ENCODE peak calls at places on chromosomes 12 and 14, in four cellular contexts. X, R, H and G are unnamed samples.

GRCh38 chr12:15883536-15883935 is 1.3 kb downstream of the STRAP start:
- DNase-seq in R (no peak), H (no peak), X (no peak), G (peak; percentile 20)

GRCh38 chr14:55221186-55221585 is 29.8 kb upstream of the DLGAP5 start:
- DNase-seq in X (no peak), R (no peak), H (no peak), G (peak; percentile 78)

GRCh38 chr12:121176826-121177529 is 33.0 kb upstream of the P2RX4 start:
- DNase-seq in X (no peak), R (no peak), H (no peak), G (no peak)

GRCh38 chr12:98909749-98910148 is 264.7 kb downstream of the APAF1 start:
- DNase-seq in H (no peak), R (peak; percentile 33), X (no peak), G (no peak)

GRCh38 chr14:39755269-39755878 is 323.1 kb upstream of the FBXO33 start:
- DNase-seq in X (no peak), H (no peak), R (no peak), G (no peak)

GRCh38 chr14:92733007-92733406 is 15.4 kb downstream of the LGMN start:
- DNase-seq in R (no peak), X (peak; percentile 42), H (no peak), G (no peak)

GRCh38 chr12:12705833-12706520 is 10.0 kb upstream of the GPR19 start:
- DNase-seq in R (no peak), H (no peak), X (no peak), G (no peak)

GRCh38 chr12:53325539-53326061 is 4.2 kb upstream of the AAAS start:
- DNase-seq in R (no peak), X (no peak), H (no peak), G (no peak)

GRCh38 chr12:59803735-59804134 is 207.9 kb downstream of the SLC16A7 start:
- DNase-seq in X (no peak), R (no peak), H (no peak), G (peak; percentile 40)

GRCh38 chr12:119397540-119397939 is 63.0 kb downstream of the CCDC60 start:
- DNase-seq in H (no peak), X (no peak), R (no peak), G (no peak)

GRCh38 chr12:78719721-78720120 is 144.9 kb upstream of the SYT1 start:
- DNase-seq in R (no peak), H (no peak), X (no peak), G (no peak)

GRCh38 chr12:87304406-87304805 is 724.8 kb downstream of the C12orf50 start:
- DNase-seq in R (no peak), X (no peak), H (no peak), G (no peak)

GRCh38 chr14:61051046-61051445 is 70.0 kb downstream of the SLC38A6 start:
- DNase-seq in R (no peak), H (no peak), X (peak; percentile 1), G (peak; percentile 10)

GRCh38 chr14:60097974-60098373 is 6.3 kb downstream of the PCNX4 start:
- DNase-seq in H (no peak), R (no peak), X (peak; percentile 58), G (no peak)

GRCh38 chr12:121793501-121793835 is at the start of gene RHOF:
- DNase-seq in H (no peak), X (no peak), R (no peak), G (no peak)

GRCh38 chr12:124399622-124400021 is 104.7 kb downstream of the RFLNA start:
- DNase-seq in X (peak; percentile 53), R (no peak), H (no peak), G (no peak)

GRCh38 chr14:100662850-100663527 is 63.7 kb upstream of the DLK1 start:
- DNase-seq in R (no peak), H (no peak), X (peak; percentile 85), G (peak; percentile 61)

GRCh38 chr12:9347328-9348127 is 139.3 kb upstream of the PZP start:
- DNase-seq in H (no peak), X (no peak), R (no peak), G (peak; percentile 13)

GRCh38 chr12:10701226-10701681 is 21.9 kb downstream of the YBX3 start:
- DNase-seq in X (no peak), H (no peak), R (no peak), G (no peak)

GRCh38 chr12:56631790-56632700 is 1.9 kb upstream of the BAZ2A start:
- DNase-seq in H (no peak), X (peak; percentile 85), R (no peak), G (peak; percentile 30)

GRCh38 chr14:104977008-104977680 is 1.0 kb downstream of the AHNAK2 start:
- DNase-seq in X (no peak), R (no peak), H (no peak), G (no peak)

GRCh38 chr14:102899516-102899900 is 23.0 kb upstream of the AMN start:
- DNase-seq in R (no peak), H (no peak), X (no peak), G (no peak)

GRCh38 chr14:99132821-99133562 is 139.0 kb downstream of the BCL11B start:
- DNase-seq in H (no peak), R (no peak), X (no peak), G (no peak)

GRCh38 chr12:116561181-116561821 is 2.1 kb downstream of the MAP1LC3B2 start:
- DNase-seq in R (no peak), H (no peak), X (peak; percentile 87), G (no peak)

GRCh38 chr12:13563743-13564125 is 367.2 kb downstream of the EMP1 start:
- DNase-seq in X (no peak), R (no peak), H (no peak), G (no peak)

GRCh38 chr12:89863332-89863938 is 154.8 kb upstream of the ATP2B1 start:
- DNase-seq in H (peak; percentile 72), X (no peak), R (no peak), G (no peak)

GRCh38 chr12:107079172-107080011 is 14.0 kb downstream of the CRY1 start:
- DNase-seq in R (no peak), H (no peak), X (peak; percentile 49), G (peak; percentile 61)

GRCh38 chr14:103846569-103847438 is 571 bp downstream of the PPP1R13B start:
- DNase-seq in R (no peak), H (no peak), X (peak; percentile 12), G (no peak)

GRCh38 chr12:65892905-65893304 is 68.6 kb downstream of the HMGA2 start:
- DNase-seq in R (no peak), X (no peak), H (no peak), G (peak; percentile 87)

GRCh38 chr12:58443273-58443980 is 476.9 kb downstream of the LRIG3 start:
- DNase-seq in H (no peak), R (no peak), X (no peak), G (peak; percentile 13)

GRCh38 chr12:3243376-3244084 is 166.4 kb downstream of the TSPAN9 start:
- DNase-seq in R (no peak), X (no peak), H (no peak), G (no peak)
- TF ChIP-seq RAD21 in R (no peak), X (no peak), H (no peak), G (no peak)

GRCh38 chr12:111434680-111435338 is 29.1 kb downstream of the SH2B3 start:
- DNase-seq in R (no peak), H (peak; percentile 84), X (no peak), G (peak; percentile 62)
- TF ChIP-seq CHD1 in R (no peak), H (no peak), X (no peak), G (no peak)

GRCh38 chr12:63816031-63816430 is 28.5 kb upstream of the SRGAP1 start:
- DNase-seq in H (no peak), X (no peak), R (no peak), G (no peak)

GRCh38 chr12:63811334-63811733 is 31.6 kb downstream of the RXYLT1 start:
- DNase-seq in H (no peak), R (no peak), X (no peak), G (no peak)

GRCh38 chr12:63814146-63814774 is 30.2 kb upstream of the SRGAP1 start:
- DNase-seq in H (no peak), R (no peak), X (no peak), G (no peak)

GRCh38 chr12:63811755-63812154 is 32.0 kb downstream of the RXYLT1 start:
- DNase-seq in H (no peak), R (no peak), X (no peak), G (no peak)

DNA sequence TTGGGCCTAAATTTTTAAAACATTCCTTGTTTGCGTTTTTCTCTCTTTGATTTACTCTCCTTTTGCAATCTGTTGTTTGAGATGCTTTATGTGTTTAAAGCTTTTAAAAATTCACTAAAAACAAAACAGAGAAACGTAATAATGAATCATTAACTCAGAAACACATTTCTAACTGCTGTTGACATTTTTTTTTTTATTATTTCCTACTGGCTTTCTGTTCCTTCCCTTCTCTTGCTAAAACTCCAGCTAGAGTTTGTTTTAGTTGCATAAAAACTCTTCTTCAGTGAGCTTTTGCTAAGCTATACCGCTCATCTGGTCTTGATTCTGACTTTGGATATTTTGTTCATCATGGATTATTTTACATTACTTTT is 29.0 kb upstream of the SRGAP1 start:
- DNase-seq in X (no peak), H (no peak), R (no peak), G (no peak)
- TF ChIP-seq RAD21 in X (no peak), H (no peak), R (no peak), G (no peak)

GRCh38 chr12:50072198-50072907 is 12.8 kb upstream of the SMARCD1 start:
- DNase-seq in X (peak; percentile 67), H (no peak), R (no peak), G (no peak)
- TF ChIP-seq CHD1 in X (no peak), H (no peak), R (no peak), G (no peak)

GRCh38 chr12:219891-220352 is 6.0 kb upstream of the SLC6A12 start:
- DNase-seq in H (no peak), X (peak; percentile 68), R (peak; percentile 72), G (peak; percentile 35)
- TF ChIP-seq RAD21 in H (peak; percentile 57), X (peak; percentile 83), R (peak; percentile 90), G (peak; percentile 70)

DNA sequence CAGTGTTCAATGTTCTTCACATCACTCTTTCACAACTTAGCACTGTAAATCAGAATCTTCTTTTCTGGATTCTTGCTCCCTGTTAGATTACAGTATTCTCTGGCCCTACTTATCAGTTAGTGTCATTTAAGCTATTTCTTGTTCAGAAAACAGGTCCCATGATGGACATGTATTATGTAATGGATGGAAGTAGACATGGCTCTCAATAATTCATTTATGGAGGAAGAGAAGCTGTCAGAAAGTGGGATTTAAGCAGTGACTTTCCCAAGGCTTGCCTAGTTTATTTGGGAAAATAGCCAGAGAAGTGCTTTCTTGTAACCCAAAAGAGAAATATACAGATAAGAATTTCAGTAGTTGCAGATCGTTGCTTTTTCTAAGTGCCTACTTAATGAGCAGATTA is 1.6 kb downstream of the ERC1 start:
- DNase-seq in H (no peak), R (no peak), X (no peak), G (no peak)
- TF ChIP-seq CHD1 in H (no peak), R (no peak), X (no peak), G (no peak)